ENCODE peak calls at places on chromosomes 7 and 10, in six cellular contexts. Y is H9; E is A549; P is effector memory CD4-positive, alpha-beta T cell; D is upper lobe of left lung; S is prostate gland. A is an unnamed sample. For H3K9me3 and H3K4me1, the result is how much of the 10 kb centered on the place peaks cover.

GRCh38 chr10:12432402-12433189 is 83.2 kb downstream of the CAMK1D start:
- DNase-seq in D (no peak), S (no peak), E (no peak), P (no peak), Y (no peak), A (no peak)

GRCh38 chr7:23020742-23021401 is 6.9 kb upstream of the HYCC1 start:
- DNase-seq in S (no peak), D (no peak), Y (no peak), E (no peak), P (no peak), A (no peak)

GRCh38 chr7:54769203-54769602 is 10.2 kb upstream of the SEC61G start:
- DNase-seq in E (no peak), P (no peak), Y (no peak), S (no peak), D (no peak), A (no peak)

GRCh38 chr10:131231323-131231964 is 80.1 kb downstream of the TCERG1L start:
- DNase-seq in D (no peak), S (no peak), E (no peak), Y (no peak), P (no peak), A (no peak)

GRCh38 chr7:40437936-40438634 is 303.3 kb downstream of the SUGCT start:
- DNase-seq in Y (no peak), D (no peak), E (no peak), P (no peak), S (no peak), A (no peak)

GRCh38 chr7:28180031-28180363 is 598 bp downstream of the JAZF1 start:
- DNase-seq in Y (no peak), E (no peak), S (no peak), P (no peak), D (no peak), A (no peak)

GRCh38 chr10:84375011-84375410 is 46.6 kb downstream of the CCSER2 start:
- DNase-seq in P (no peak), E (no peak), S (peak), Y (no peak), D (no peak), A (peak)

GRCh38 chr10:71999360-72000072 is 35.3 kb downstream of the CHST3 start:
- DNase-seq in E (no peak), D (no peak), Y (no peak), S (no peak), P (no peak), A (peak)

GRCh38 chr10:103238506-103239252 is 7.0 kb upstream of the RPEL1 start:
- DNase-seq in S (no peak), D (peak), P (no peak), Y (peak), E (peak), A (peak)

GRCh38 chr7:155422599-155423336 is 35.2 kb upstream of the EN2 start:
- DNase-seq in E (no peak), S (no peak), Y (no peak), P (no peak), D (no peak), A (no peak)

GRCh38 chr7:155424301-155425010 is 33.5 kb upstream of the EN2 start:
- DNase-seq in D (no peak), E (no peak), S (no peak), P (no peak), Y (no peak), A (no peak)

GRCh38 chr7:155425011-155425340 is 33.0 kb upstream of the EN2 start:
- DNase-seq in D (no peak), E (no peak), P (no peak), S (no peak), Y (no peak), A (no peak)

GRCh38 chr7:155422151-155422550 is 35.8 kb upstream of the EN2 start:
- DNase-seq in D (no peak), S (no peak), Y (no peak), P (no peak), E (no peak), A (no peak)

GRCh38 chr7:155423337-155424285 is 34.3 kb upstream of the EN2 start:
- DNase-seq in D (no peak), S (no peak), Y (no peak), P (no peak), E (no peak), A (no peak)
- H3K9me3 ChIP-seq in D (under half), S (under half), Y (under half), P (under half), E (under half), A (under half)

DNA sequence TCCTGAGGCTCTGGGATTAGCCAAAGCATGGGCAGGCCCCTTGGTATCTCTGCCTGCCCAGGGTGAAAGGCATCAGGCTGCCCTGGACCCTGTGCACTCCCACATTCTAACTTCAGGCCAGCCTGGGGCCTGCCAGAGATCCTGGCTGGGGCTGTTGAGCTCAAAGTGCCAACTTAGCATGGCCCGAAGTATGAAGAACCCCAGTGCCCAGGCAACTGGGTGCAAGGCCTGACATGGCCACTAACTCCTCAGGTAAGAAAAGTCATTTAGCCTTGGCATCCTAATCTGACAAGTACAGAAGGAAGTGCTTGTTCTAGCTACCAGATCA is 43.2 kb downstream of the FAM53B start:
- DNase-seq in E (no peak), D (no peak), Y (no peak), P (no peak), S (no peak), A (no peak)
- H3K27ac ChIP-seq in E (no peak), D (peak), Y (no peak), P (peak), S (peak), A (no peak)

GRCh38 chr10:5814110-5815107 is 1.2 kb upstream of the GDI2 start:
- DNase-seq in D (no peak), S (no peak), Y (no peak), P (no peak), E (no peak), A (no peak)
- H3K4me1 ChIP-seq in D (under half), S (under half), Y (under half), P (under half), E (under half), A (under half)

DNA sequence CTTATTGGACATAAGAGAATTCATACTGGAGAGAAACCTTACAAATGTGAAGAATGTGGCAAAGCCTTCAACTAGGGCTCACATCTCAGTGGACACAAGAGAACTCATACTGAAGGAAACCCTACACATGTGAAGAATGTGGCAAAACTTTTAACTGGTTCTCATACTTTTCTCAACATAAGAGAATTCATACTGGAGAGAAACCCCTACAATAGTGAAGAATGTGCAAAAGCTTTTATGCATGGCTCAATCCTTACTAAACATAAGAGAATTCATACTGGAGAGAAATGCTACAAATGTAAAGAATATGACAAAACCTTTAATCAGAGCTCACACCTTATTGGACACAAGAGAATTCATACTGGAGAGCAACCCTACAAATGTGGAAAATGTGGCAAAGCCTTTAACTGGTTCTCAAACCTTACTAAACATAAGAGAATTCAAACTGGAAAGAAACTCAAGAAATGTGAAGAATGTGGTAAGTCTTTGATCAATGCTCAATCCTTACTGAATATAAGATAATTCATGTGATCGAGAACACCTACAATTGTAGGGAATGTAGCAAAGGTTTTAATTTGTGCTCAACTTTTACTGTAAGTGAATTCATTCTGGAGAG is 121.8 kb upstream of the ZNF722 start:
- DNase-seq in D (no peak), E (no peak), Y (no peak), P (no peak), S (no peak), A (no peak)
- H3K9me3 ChIP-seq in D (under half), E (under half), Y (half or more), P (under half), S (under half), A (under half)

DNA sequence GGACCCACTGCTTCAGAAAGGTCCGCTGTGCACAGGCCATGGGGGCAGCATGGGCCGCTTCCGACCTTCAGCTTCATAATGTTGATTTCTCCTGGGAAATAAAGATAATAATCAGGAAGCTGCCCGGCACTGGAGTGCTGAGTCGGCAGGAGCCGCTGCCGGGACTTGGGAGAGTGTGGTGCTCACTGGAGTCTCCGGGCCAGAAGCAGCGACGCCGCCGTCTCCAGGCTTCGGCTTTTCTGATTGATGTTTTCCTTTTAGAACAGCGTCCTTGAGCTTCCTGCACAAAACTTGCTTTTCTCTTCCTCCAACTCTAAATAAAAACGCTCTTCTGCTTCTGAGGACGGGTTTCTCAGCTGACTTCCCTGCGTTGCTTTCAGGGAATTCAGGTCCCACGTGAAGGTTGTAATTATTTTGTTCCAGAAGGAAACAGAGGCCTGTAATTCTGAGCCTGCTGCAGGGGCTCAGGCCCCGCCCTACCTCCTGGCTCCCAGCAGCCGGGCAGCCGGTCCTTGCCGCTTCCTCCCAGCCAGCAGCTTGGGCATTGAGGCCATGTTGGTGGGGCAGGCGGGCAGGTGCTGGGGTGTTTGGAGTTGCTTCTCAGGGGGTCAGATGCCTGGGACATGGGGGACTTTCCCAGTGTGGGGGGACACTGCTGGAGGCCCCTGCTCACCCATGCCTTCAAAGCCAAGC is 14.7 kb downstream of the PWWP2B start:
- DNase-seq in D (peak), P (no peak), Y (no peak), E (no peak), S (peak), A (no peak)
- H3K27ac ChIP-seq in D (peak), P (no peak), Y (no peak), E (no peak), S (peak), A (no peak)

A was measured in SJCRH30.